ENCODE peak calls at places on chromosomes 4 and X, in eight cellular contexts. G, A, F, T, P, O, E and N are unnamed samples.

GRCh38 chr4:168701061-168701460 is 204.2 kb downstream of the PALLD start:
- DNase-seq in G (no peak), A (no peak), F (no peak), T (no peak), P (no peak), O (no peak), E (no peak), N (no peak)

GRCh38 chr4:139607302-139608060 is 51.5 kb upstream of the SETD7 start:
- DNase-seq in G (no peak), A (no peak), F (no peak), T (no peak), P (no peak), O (no peak), E (no peak), N (peak)

GRCh38 chr4:138181288-138181687 is 60.9 kb downstream of the SLC7A11 start:
- DNase-seq in G (peak), A (no peak), F (no peak), T (no peak), P (no peak), O (no peak), E (no peak), N (no peak)

GRCh38 chr4:13527983-13528822 is 16.1 kb downstream of the NKX3-2 start:
- DNase-seq in G (no peak), A (peak), F (no peak), T (no peak), P (peak), O (no peak), E (no peak), N (peak)

GRCh38 chrX:150729956-150730355 is 36.8 kb downstream of the MTMR1 start:
- DNase-seq in G (no peak), A (no peak), F (no peak), T (no peak), P (no peak), O (no peak), E (no peak), N (no peak)

GRCh38 chr4:24137963-24138601 is 248.2 kb upstream of the PPARGC1A start:
- DNase-seq in G (no peak), A (no peak), F (no peak), T (no peak), P (no peak), O (no peak), E (no peak), N (no peak)

GRCh38 chr4:29046166-29046565 is 1674.0 kb upstream of the PCDH7 start:
- DNase-seq in G (no peak), A (no peak), F (no peak), T (no peak), P (no peak), O (peak), E (peak), N (no peak)

GRCh38 chr4:100948911-100949310 is 398.4 kb downstream of the PPP3CA start:
- DNase-seq in G (no peak), A (no peak), F (no peak), T (no peak), P (no peak), O (no peak), E (no peak), N (no peak)

GRCh38 chr4:143186202-143186601 is 1.5 kb downstream of the USP38 start:
- DNase-seq in G (no peak), A (no peak), F (peak), T (no peak), P (no peak), O (peak), E (peak), N (no peak)

GRCh38 chr4:78370625-78371372 is 180.8 kb upstream of the ANXA3 start:
- DNase-seq in G (no peak), A (no peak), F (no peak), T (no peak), P (no peak), O (peak), E (no peak), N (no peak)

GRCh38 chr4:56704074-56704473 is 23.0 kb upstream of the HOPX start:
- DNase-seq in G (no peak), A (no peak), F (no peak), T (no peak), P (no peak), O (peak), E (peak), N (no peak)

GRCh38 chrX:12814434-12814833 is 23.2 kb downstream of the PRPS2 start:
- DNase-seq in G (peak), A (no peak), F (peak), T (peak), P (peak), O (peak), E (peak), N (peak)

GRCh38 chr4:30866444-30866843 is 146.3 kb downstream of the PCDH7 start:
- DNase-seq in G (no peak), A (no peak), F (no peak), T (no peak), P (no peak), O (no peak), E (no peak), N (no peak)

GRCh38 chr4:80192937-80193336 is 4.4 kb upstream of the PRDM8 start:
- DNase-seq in G (no peak), A (no peak), F (no peak), T (no peak), P (no peak), O (peak), E (peak), N (no peak)

GRCh38 chr4:74237425-74237966 is 70.8 kb upstream of the EPGN start:
- DNase-seq in G (no peak), A (no peak), F (no peak), T (no peak), P (no peak), O (no peak), E (no peak), N (peak)

GRCh38 chr4:141425124-141425523 is 204.4 kb downstream of the ZNF330 start:
- DNase-seq in G (no peak), A (no peak), F (no peak), T (no peak), P (no peak), O (peak), E (peak), N (peak)

GRCh38 chr4:5037553-5038551 is 13.4 kb upstream of the STK32B start:
- DNase-seq in G (no peak), A (no peak), F (peak), T (no peak), P (no peak), O (peak), E (peak), N (peak)

GRCh38 chrX:102659790-102660757 is 8.8 kb downstream of the GPRASP1 start:
- DNase-seq in G (peak), A (peak), F (no peak), T (peak), P (peak), O (peak), E (peak), N (peak)

GRCh38 chr4:89469930-89470375 is 162.4 kb upstream of the GPRIN3 start:
- DNase-seq in G (no peak), A (no peak), F (peak), T (peak), P (peak), O (peak), E (peak), N (peak)

GRCh38 chrX:150150081-150150779 is 211.9 kb upstream of the EOLA2 start:
- DNase-seq in G (no peak), A (peak), F (no peak), T (no peak), P (no peak), O (peak), E (no peak), N (no peak)

GRCh38 chrX:33160273-33160672 is 51.1 kb downstream of the DMD start:
- DNase-seq in G (no peak), A (no peak), F (no peak), T (no peak), P (no peak), O (no peak), E (no peak), N (no peak)

GRCh38 chr4:106021737-106022410 is 126.6 kb downstream of the NPNT start:
- DNase-seq in G (no peak), A (no peak), F (no peak), T (no peak), P (no peak), O (no peak), E (no peak), N (peak)

GRCh38 chr4:2930135-2930805 is 32.9 kb downstream of the NOP14 start:
- DNase-seq in G (peak), A (no peak), F (no peak), T (no peak), P (no peak), O (no peak), E (no peak), N (no peak)

GRCh38 chr4:25144870-25145481 is 15.3 kb downstream of the SEPSECS start:
- DNase-seq in G (no peak), A (no peak), F (peak), T (no peak), P (peak), O (peak), E (peak), N (peak)

GRCh38 chr4:6992728-6993655 is 50.2 kb upstream of the TADA2B start:
- DNase-seq in G (no peak), A (peak), F (peak), T (no peak), P (peak), O (peak), E (peak), N (no peak)

GRCh38 chr4:150133605-150134004 is 55.4 kb downstream of the DCLK2 start:
- DNase-seq in G (no peak), A (no peak), F (no peak), T (no peak), P (no peak), O (no peak), E (peak), N (no peak)

GRCh38 chrX:14095702-14096101 is 66.0 kb upstream of the GEMIN8 start:
- DNase-seq in G (peak), A (no peak), F (peak), T (peak), P (peak), O (peak), E (peak), N (no peak)

GRCh38 chr4:82748176-82748575 is 50.4 kb downstream of the SCD5 start:
- DNase-seq in G (no peak), A (no peak), F (no peak), T (no peak), P (no peak), O (no peak), E (no peak), N (no peak)

GRCh38 chr4:82551734-82552133 is 10.1 kb downstream of the TMEM150C start:
- DNase-seq in G (no peak), A (no peak), F (no peak), T (no peak), P (no peak), O (no peak), E (no peak), N (no peak)

GRCh38 chr4:173257732-173258717 is 76.1 kb downstream of the HMGB2 start:
- DNase-seq in G (peak), A (peak), F (peak), T (peak), P (peak), O (peak), E (peak), N (peak)

GRCh38 chr4:120568736-120569135 is 353.8 kb downstream of the PRDM5 start:
- DNase-seq in G (no peak), A (no peak), F (no peak), T (no peak), P (no peak), O (no peak), E (no peak), N (no peak)

GRCh38 chr4:156983366-156983765 is 11.8 kb upstream of the PDGFC start:
- DNase-seq in G (no peak), A (no peak), F (peak), T (no peak), P (peak), O (no peak), E (peak), N (no peak)

GRCh38 chrX:151759041-151759440 is 24.5 kb downstream of the CNGA2 start:
- DNase-seq in G (no peak), A (no peak), F (no peak), T (no peak), P (no peak), O (no peak), E (no peak), N (no peak)

GRCh38 chr4:23373269-23373668 is 516.6 kb downstream of the PPARGC1A start:
- DNase-seq in G (peak), A (no peak), F (peak), T (no peak), P (no peak), O (no peak), E (peak), N (peak)

GRCh38 chr4:179751669-179752068 is 2309.4 kb upstream of the AGA start:
- DNase-seq in G (no peak), A (no peak), F (no peak), T (no peak), P (no peak), O (no peak), E (no peak), N (no peak)

GRCh38 chr4:119656986-119657635 is 28.5 kb upstream of the PDE5A start:
- DNase-seq in G (no peak), A (no peak), F (no peak), T (no peak), P (no peak), O (peak), E (peak), N (no peak)

GRCh38 chr4:184281231-184282139 is 63.8 kb upstream of the ENPP6 start:
- DNase-seq in G (no peak), A (no peak), F (no peak), T (no peak), P (peak), O (no peak), E (no peak), N (no peak)

GRCh38 chr4:76787898-76788297 is 110.0 kb downstream of the SOWAHB start:
- DNase-seq in G (no peak), A (no peak), F (no peak), T (no peak), P (no peak), O (no peak), E (no peak), N (no peak)

GRCh38 chr4:169115897-169116254 is 105.8 kb upstream of the CBR4 start:
- DNase-seq in G (no peak), A (no peak), F (peak), T (no peak), P (no peak), O (peak), E (peak), N (peak)

GRCh38 chr4:151484396-151485102 is 75.6 kb downstream of the FHIP1A start:
- DNase-seq in G (no peak), A (no peak), F (no peak), T (no peak), P (no peak), O (peak), E (peak), N (no peak)